ENCODE peak calls at places on chromosomes 7 and 10, in seven cellular contexts. H is RKO; N is T-helper 9 cell; X is NCI-H2171; S is activated CD4-positive, alpha-beta T cell treated with anti-CD3 and anti-CD28 coated beads, Interleukin-2, amount 50 U/mL, for 1 hour; W is left kidney; P is NCI-H1092. M is an unnamed sample.

GRCh38 chr7:50406935-50407334 is 43.2 kb downstream of the FIGNL1 start:
- DNase-seq in H (no peak), N (no peak), X (no peak), S (no peak), W (no peak), P (no peak), M (no peak)

GRCh38 chr7:154720016-154720415 is 282.9 kb downstream of the PAXIP1 start:
- DNase-seq in H (no peak), N (no peak), X (no peak), S (no peak), W (no peak), P (peak; percentile 84), M (peak; percentile 98)

GRCh38 chr10:89853796-89854195 is 152.4 kb downstream of the KIF20B start:
- DNase-seq in H (no peak), N (no peak), X (no peak), S (no peak), W (peak; percentile 68), P (no peak), M (no peak)

GRCh38 chr7:151745090-151745638 is 131.8 kb downstream of the PRKAG2 start:
- DNase-seq in H (peak; percentile 96), N (no peak), X (no peak), S (no peak), W (peak; percentile 74), P (no peak), M (no peak)

GRCh38 chr10:62735464-62736188 is 68.9 kb upstream of the ADO start:
- DNase-seq in H (no peak), N (no peak), X (no peak), S (no peak), W (no peak), P (no peak), M (no peak)

GRCh38 chr7:79282882-79283602 is 170.4 kb downstream of the MAGI2 start:
- DNase-seq in H (peak; percentile 11), N (no peak), X (peak; percentile 55), S (no peak), W (no peak), P (no peak), M (no peak)

GRCh38 chr10:118982366-118982765 is 47.1 kb upstream of the NANOS1 start:
- DNase-seq in H (no peak), N (no peak), X (no peak), S (no peak), W (no peak), P (no peak), M (no peak)

GRCh38 chr7:101620395-101620794 is 8.7 kb downstream of the MYL10 start:
- DNase-seq in H (no peak), N (no peak), X (no peak), S (no peak), W (no peak), P (no peak), M (no peak)

GRCh38 chr10:126597206-126597605 is 73.3 kb downstream of the C10orf90 start:
- DNase-seq in H (no peak), N (no peak), X (no peak), S (no peak), W (no peak), P (no peak), M (no peak)

GRCh38 chr7:27208998-27209397 is 9.1 kb upstream of the HOXA13 start:
- DNase-seq in H (no peak), N (no peak), X (no peak), S (no peak), W (no peak), P (no peak), M (no peak)

GRCh38 chr7:24366901-24367300 is 82.9 kb downstream of the NPY start:
- DNase-seq in H (no peak), N (no peak), X (peak; percentile 86), S (no peak), W (no peak), P (no peak), M (no peak)

GRCh38 chr7:117997862-117998825 is 124.9 kb upstream of the CTTNBP2 start:
- DNase-seq in H (no peak), N (no peak), X (no peak), S (no peak), W (no peak), P (no peak), M (no peak)

GRCh38 chr10:48332166-48332870 is 25.8 kb downstream of the MAPK8 start:
- DNase-seq in H (no peak), N (no peak), X (no peak), S (no peak), W (no peak), P (no peak), M (no peak)

GRCh38 chr7:93310346-93310745 is 78.2 kb downstream of the VPS50 start:
- DNase-seq in H (no peak), N (no peak), X (no peak), S (no peak), W (no peak), P (no peak), M (no peak)

GRCh38 chr7:92039900-92040299 is 94.4 kb downstream of the CYP51A1 start:
- DNase-seq in H (no peak), N (no peak), X (no peak), S (no peak), W (no peak), P (no peak), M (no peak)

GRCh38 chr10:113486531-113486930 is 66.3 kb upstream of the HABP2 start:
- DNase-seq in H (no peak), N (no peak), X (no peak), S (no peak), W (no peak), P (no peak), M (peak; percentile 34)

GRCh38 chr10:111532139-111532538 is 455.3 kb downstream of the ADRA2A start:
- DNase-seq in H (no peak), N (no peak), X (no peak), S (no peak), W (no peak), P (no peak), M (no peak)

GRCh38 chr10:42635098-42635497 is 3.3 kb downstream of the ZNF33B start:
- DNase-seq in H (no peak), N (no peak), X (no peak), S (no peak), W (no peak), P (no peak), M (no peak)

GRCh38 chr10:32189400-32190084 is 133.3 kb upstream of the KIF5B start:
- DNase-seq in H (peak; percentile 63), N (no peak), X (no peak), S (no peak), W (peak; percentile 44), P (no peak), M (no peak)

GRCh38 chr7:158548726-158549125 is 38.9 kb downstream of the PTPRN2 start:
- DNase-seq in H (no peak), N (no peak), X (no peak), S (no peak), W (no peak), P (no peak), M (no peak)

M was measured in NCI-H345.